ENCODE peak calls at places on chromosomes 5 and 9, in six cellular contexts. R is spleen; T is mesenchymal stem cell; O is effector memory CD4-positive, alpha-beta T cell; U is testis; A is neural progenitor cell. B is an unnamed sample.

GRCh38 chr5:74994791-74995190 is 57.6 kb downstream of the GCNT4 start:
- DNase-seq in R (no peak), T (no peak), O (no peak), U (no peak), A (no peak), B (no peak)

GRCh38 chr9:133057006-133057405 is 4.8 kb upstream of the CEL start:
- DNase-seq in R (no peak), T (no peak), O (no peak), U (no peak), A (no peak), B (peak; percentile 64)

GRCh38 chr5:41748631-41749030 is 121.6 kb downstream of the OXCT1 start:
- DNase-seq in R (no peak), T (peak; percentile 47), O (no peak), U (no peak), A (peak; percentile 27), B (no peak)

GRCh38 chr5:14240366-14240765 is 97.2 kb downstream of the TRIO start:
- DNase-seq in R (no peak), T (no peak), O (no peak), U (no peak), A (no peak), B (no peak)

GRCh38 chr5:82849885-82850284 is 227.3 kb downstream of the TMEM167A start:
- DNase-seq in R (no peak), T (no peak), O (no peak), U (no peak), A (no peak), B (no peak)

GRCh38 chr5:33631786-33632185 is 191.0 kb downstream of the TARS1 start:
- DNase-seq in R (no peak), T (no peak), O (no peak), U (no peak), A (no peak), B (no peak)

GRCh38 chr5:157148734-157149615 is 6.3 kb upstream of the MED7 start:
- DNase-seq in R (no peak), T (peak; percentile 73), O (peak; percentile 63), U (peak; percentile 88), A (peak; percentile 72), B (no peak)

GRCh38 chr5:140540227-140540626 is 7.2 kb upstream of the EIF4EBP3 start:
- DNase-seq in R (no peak), T (no peak), O (no peak), U (no peak), A (no peak), B (no peak)

GRCh38 chr5:84825616-84826015 is 440.9 kb upstream of the EDIL3 start:
- DNase-seq in R (no peak), T (peak; percentile 58), O (no peak), U (no peak), A (no peak), B (no peak)

GRCh38 chr5:168822745-168823281 is 243.6 kb upstream of the PANK3 start:
- DNase-seq in R (no peak), T (no peak), O (no peak), U (no peak), A (no peak), B (no peak)

GRCh38 chr9:34380034-34380510 is 3.4 kb upstream of the MYORG start:
- DNase-seq in R (peak; percentile 86), T (peak; percentile 39), O (no peak), U (peak; percentile 21), A (peak; percentile 56), B (no peak)

GRCh38 chr9:75604661-75605060 is 285.8 kb upstream of the PCSK5 start:
- DNase-seq in R (no peak), T (no peak), O (no peak), U (no peak), A (no peak), B (no peak)

GRCh38 chr5:108345541-108346171 is 36.2 kb downstream of the FBXL17 start:
- DNase-seq in R (no peak), T (peak; percentile 69), O (no peak), U (no peak), A (peak; percentile 41), B (no peak)

GRCh38 chr5:173859315-173860038 is 28.7 kb upstream of the CPEB4 start:
- DNase-seq in R (no peak), T (no peak), O (no peak), U (no peak), A (no peak), B (no peak)

GRCh38 chr5:38888023-38888422 is 42.2 kb downstream of the OSMR start:
- DNase-seq in R (no peak), T (no peak), O (no peak), U (no peak), A (peak; percentile 34), B (no peak)

GRCh38 chr5:95727764-95728191 is 3.4 kb upstream of the RHOBTB3 start:
- DNase-seq in R (no peak), T (no peak), O (no peak), U (no peak), A (no peak), B (no peak)

GRCh38 chr9:79581794-79582193 is 10.0 kb downstream of the TLE4 start:
- DNase-seq in R (no peak), T (peak; percentile 94), O (peak; percentile 35), U (peak; percentile 42), A (peak; percentile 32), B (no peak)

GRCh38 chr9:90925581-90926257 is 124.1 kb downstream of the SYK start:
- DNase-seq in R (no peak), T (peak; percentile 76), O (no peak), U (no peak), A (no peak), B (no peak)

GRCh38 chr5:146130440-146131045 is 25.2 kb upstream of the PLAC8L1 start:
- DNase-seq in R (no peak), T (peak; percentile 48), O (no peak), U (no peak), A (peak; percentile 33), B (no peak)

GRCh38 chr5:177357459-177358332 is at the start of gene RGS14:
- DNase-seq in R (peak; percentile 94), T (peak; percentile 73), O (peak; percentile 59), U (no peak), A (no peak), B (peak; percentile 83)

GRCh38 chr5:170151105-170151831 is 45.6 kb downstream of the FOXI1 start:
- DNase-seq in R (no peak), T (peak; percentile 33), O (no peak), U (peak; percentile 55), A (no peak), B (peak; percentile 79)

GRCh38 chr5:170147051-170147785 is 41.5 kb downstream of the FOXI1 start:
- DNase-seq in R (no peak), T (no peak), O (no peak), U (no peak), A (no peak), B (no peak)

GRCh38 chr5:170148430-170149205 is 42.9 kb downstream of the FOXI1 start:
- DNase-seq in R (no peak), T (no peak), O (no peak), U (no peak), A (no peak), B (no peak)

GRCh38 chr5:170149206-170149515 is 43.5 kb downstream of the FOXI1 start:
- DNase-seq in R (no peak), T (no peak), O (no peak), U (no peak), A (no peak), B (no peak)

GRCh38 chr5:170150713-170151104 is 45.0 kb downstream of the FOXI1 start:
- DNase-seq in R (no peak), T (no peak), O (no peak), U (no peak), A (no peak), B (no peak)
- H3K4me3 ChIP-seq in R (no peak overlapping the region), T (no peak overlapping the region), O (no peak overlapping the region), U (no peak overlapping the region), A (no peak overlapping the region), B (no peak overlapping the region)

GRCh38 chr5:143064207-143064606 is 294.0 kb downstream of the ARHGAP26 start:
- DNase-seq in R (no peak), T (peak; percentile 54), O (no peak), U (no peak), A (no peak), B (no peak)

GRCh38 chr5:143062379-143062778 is 292.2 kb downstream of the ARHGAP26 start:
- DNase-seq in R (no peak), T (no peak), O (no peak), U (no peak), A (no peak), B (no peak)

GRCh38 chr5:143065185-143065584 is 295.0 kb downstream of the ARHGAP26 start:
- DNase-seq in R (no peak), T (peak; percentile 83), O (no peak), U (peak; percentile 37), A (no peak), B (no peak)

GRCh38 chr5:143064661-143065060 is 294.5 kb downstream of the ARHGAP26 start:
- DNase-seq in R (no peak), T (no peak), O (no peak), U (no peak), A (no peak), B (no peak)

GRCh38 chr5:143063175-143063970 is 293.2 kb downstream of the ARHGAP26 start:
- DNase-seq in R (no peak), T (no peak), O (no peak), U (peak; percentile 90), A (no peak), B (no peak)
- H3K4me1 ChIP-seq in R (peaks cover 9% of the 10 kb centered on the region), T (peaks cover 4% of the 10 kb centered on the region), O (no peaks in the 10 kb centered on the region), U (peaks cover 54% of the 10 kb centered on the region), A (no peaks in the 10 kb centered on the region), B (peaks cover 13% of the 10 kb centered on the region)

DNA sequence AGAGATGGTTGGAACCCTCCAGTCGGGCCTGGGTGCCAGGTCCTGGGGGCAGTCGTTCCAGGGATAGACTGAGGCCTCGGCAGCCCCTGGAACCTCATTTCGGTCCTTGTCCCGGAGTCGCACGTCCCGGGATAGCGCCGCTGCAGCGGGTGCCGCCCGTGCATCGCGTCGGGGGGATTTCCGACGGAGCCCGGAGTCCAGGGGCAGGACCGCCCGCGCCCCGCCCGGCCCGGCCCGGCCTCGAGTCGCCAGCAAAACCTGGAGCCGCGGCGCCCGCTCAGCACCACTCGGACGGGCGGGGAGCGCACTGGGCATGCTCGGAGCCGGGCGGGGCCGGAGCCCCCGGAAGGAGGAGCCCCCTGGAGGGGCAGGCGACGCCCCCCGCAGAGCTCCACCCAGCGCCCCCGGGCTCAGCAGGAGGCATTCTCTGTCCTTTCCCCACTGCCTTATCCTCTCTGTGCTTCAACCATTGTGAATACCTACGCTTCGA is 1.6 kb upstream of the PTPN3 start:
- DNase-seq in R (no peak), T (peak; percentile 43), O (no peak), U (peak; percentile 62), A (peak; percentile 71), B (peak; percentile 88)
- H3K4me3 ChIP-seq in R (no peak overlapping the region), T (peak overlapping the region; percentile 72), O (no peak overlapping the region), U (peak overlapping the region; percentile 23), A (peak overlapping the region; percentile 44), B (peak overlapping the region; percentile 58)

GRCh38 chr5:132103969-132104391 is 30.4 kb downstream of the CSF2 start:
- DNase-seq in R (peak; percentile 79), T (no peak), O (no peak), U (no peak), A (no peak), B (no peak)
- H3K4me1 ChIP-seq in R (peaks cover 32% of the 10 kb centered on the region), T (peaks cover 13% of the 10 kb centered on the region), O (peaks cover 64% of the 10 kb centered on the region), U (peaks cover 7% of the 10 kb centered on the region), A (no peaks in the 10 kb centered on the region), B (peaks cover 3% of the 10 kb centered on the region)

GRCh38 chr5:50574121-50574520 is 92.3 kb upstream of the PARP8 start:
- DNase-seq in R (no peak), T (no peak), O (no peak), U (no peak), A (no peak), B (no peak)
- H3K4me3 ChIP-seq in R (no peak overlapping the region), T (no peak overlapping the region), O (no peak overlapping the region), U (no peak overlapping the region), A (no peak overlapping the region), B (no peak overlapping the region)

GRCh38 chr9:134333234-134333873 is 7.1 kb downstream of the RXRA start:
- DNase-seq in R (no peak), T (no peak), O (no peak), U (no peak), A (no peak), B (peak; percentile 84)
- H3K4me1 ChIP-seq in R (peaks cover 37% of the 10 kb centered on the region), T (peaks cover 92% of the 10 kb centered on the region), O (no peaks in the 10 kb centered on the region), U (peaks cover 66% of the 10 kb centered on the region), A (peaks cover 32% of the 10 kb centered on the region), B (peaks cover 96% of the 10 kb centered on the region)

B was measured in kidney.